ENCODE peak calls at places on chromosomes 1 and 21, in four cellular contexts. One of them, this sample, is unnamed.

GRCh38 chr1:245256528-245256927 is 101.7 kb downstream of the KIF26B start:
- DNase-seq in PC-3: no peak
- DNase-seq in body of pancreas: no peak
- DNase-seq in colonic mucosa: no peak
- DNase-seq in this sample: no peak

GRCh38 chr1:110443393-110443918 is 7.5 kb upstream of the PROK1 start:
- DNase-seq in PC-3: no peak
- DNase-seq in body of pancreas: no peak
- DNase-seq in colonic mucosa: no peak
- DNase-seq in this sample: no peak

GRCh38 chr1:22108343-22109135 is 34.4 kb downstream of the WNT4 start:
- DNase-seq in PC-3: no peak
- DNase-seq in colonic mucosa: no peak
- DNase-seq in body of pancreas: no peak
- DNase-seq in this sample: no peak

GRCh38 chr1:162369571-162369970 is 7.1 kb downstream of the SPATA46 start:
- DNase-seq in body of pancreas: no peak
- DNase-seq in PC-3: no peak
- DNase-seq in colonic mucosa: no peak
- DNase-seq in this sample: no peak

GRCh38 chr1:160707171-160708109 is 4.2 kb downstream of the CD48 start:
- DNase-seq in colonic mucosa: no peak
- DNase-seq in PC-3: no peak
- DNase-seq in body of pancreas: no peak
- DNase-seq in this sample: no peak

GRCh38 chr1:207388721-207389120 is 65.4 kb upstream of the CR2 start:
- DNase-seq in PC-3: no peak
- DNase-seq in body of pancreas: no peak
- DNase-seq in colonic mucosa: no peak
- DNase-seq in this sample: no peak

GRCh38 chr1:14880456-14881316 is 272.9 kb upstream of the TMEM51 start:
- DNase-seq in PC-3: peak
- DNase-seq in colonic mucosa: no peak
- DNase-seq in body of pancreas: peak
- DNase-seq in this sample: no peak

GRCh38 chr21:25133939-25134338 is 473.3 kb downstream of the MRPL39 start:
- DNase-seq in body of pancreas: no peak
- DNase-seq in PC-3: peak
- DNase-seq in colonic mucosa: no peak
- DNase-seq in this sample: no peak

GRCh38 chr1:198019126-198019525 is 102.0 kb downstream of the LHX9 start:
- DNase-seq in body of pancreas: no peak
- DNase-seq in PC-3: no peak
- DNase-seq in colonic mucosa: no peak
- DNase-seq in this sample: no peak

GRCh38 chr1:156639601-156640101 is 2.3 kb upstream of the BCAN start:
- DNase-seq in colonic mucosa: no peak
- DNase-seq in PC-3: peak
- DNase-seq in body of pancreas: no peak
- DNase-seq in this sample: no peak

GRCh38 chr1:147379889-147380288 is 137.4 kb downstream of the CHD1L start:
- DNase-seq in colonic mucosa: no peak
- DNase-seq in body of pancreas: no peak
- DNase-seq in PC-3: no peak
- DNase-seq in this sample: no peak

GRCh38 chr1:88239205-88239604 is 444.9 kb upstream of the PKN2 start:
- DNase-seq in body of pancreas: no peak
- DNase-seq in PC-3: no peak
- DNase-seq in colonic mucosa: no peak
- DNase-seq in this sample: no peak

GRCh38 chr1:186882372-186883134 is 53.8 kb downstream of the PLA2G4A start:
- DNase-seq in body of pancreas: no peak
- DNase-seq in PC-3: no peak
- DNase-seq in colonic mucosa: no peak
- DNase-seq in this sample: no peak

GRCh38 chr1:62621907-62622306 is 24.6 kb downstream of the ANGPTL3 start:
- DNase-seq in body of pancreas: peak
- DNase-seq in colonic mucosa: no peak
- DNase-seq in PC-3: peak
- DNase-seq in this sample: peak

GRCh38 chr1:6731905-6732304 is 30.3 kb upstream of the DNAJC11 start:
- DNase-seq in PC-3: no peak
- DNase-seq in body of pancreas: no peak
- DNase-seq in colonic mucosa: no peak
- DNase-seq in this sample: no peak

GRCh38 chr1:192824511-192824910 is 15.7 kb downstream of the RGS2 start:
- DNase-seq in colonic mucosa: no peak
- DNase-seq in body of pancreas: no peak
- DNase-seq in PC-3: no peak
- DNase-seq in this sample: no peak

GRCh38 chr21:42460391-42461184 is 35.4 kb downstream of the RSPH1 start:
- DNase-seq in PC-3: no peak
- DNase-seq in colonic mucosa: no peak
- DNase-seq in body of pancreas: peak
- DNase-seq in this sample: no peak

GRCh38 chr1:179816196-179816960 is 61.2 kb downstream of the TOR1AIP2 start:
- DNase-seq in PC-3: no peak
- DNase-seq in colonic mucosa: no peak
- DNase-seq in body of pancreas: peak
- DNase-seq in this sample: no peak

GRCh38 chr1:70415882-70416281 is 4.8 kb downstream of the CTH start:
- DNase-seq in body of pancreas: no peak
- DNase-seq in PC-3: no peak
- DNase-seq in colonic mucosa: no peak
- DNase-seq in this sample: no peak

GRCh38 chr1:70411360-70411844 is 334 bp downstream of the CTH start:
- DNase-seq in body of pancreas: no peak
- DNase-seq in colonic mucosa: no peak
- DNase-seq in PC-3: peak
- DNase-seq in this sample: no peak

GRCh38 chr1:70405780-70406416 is 5.2 kb upstream of the CTH start:
- DNase-seq in colonic mucosa: no peak
- DNase-seq in PC-3: no peak
- DNase-seq in body of pancreas: no peak
- DNase-seq in this sample: no peak

GRCh38 chr1:70409136-70409535 is 1.9 kb upstream of the CTH start:
- DNase-seq in colonic mucosa: no peak
- DNase-seq in body of pancreas: no peak
- DNase-seq in PC-3: no peak
- DNase-seq in this sample: no peak

DNA sequence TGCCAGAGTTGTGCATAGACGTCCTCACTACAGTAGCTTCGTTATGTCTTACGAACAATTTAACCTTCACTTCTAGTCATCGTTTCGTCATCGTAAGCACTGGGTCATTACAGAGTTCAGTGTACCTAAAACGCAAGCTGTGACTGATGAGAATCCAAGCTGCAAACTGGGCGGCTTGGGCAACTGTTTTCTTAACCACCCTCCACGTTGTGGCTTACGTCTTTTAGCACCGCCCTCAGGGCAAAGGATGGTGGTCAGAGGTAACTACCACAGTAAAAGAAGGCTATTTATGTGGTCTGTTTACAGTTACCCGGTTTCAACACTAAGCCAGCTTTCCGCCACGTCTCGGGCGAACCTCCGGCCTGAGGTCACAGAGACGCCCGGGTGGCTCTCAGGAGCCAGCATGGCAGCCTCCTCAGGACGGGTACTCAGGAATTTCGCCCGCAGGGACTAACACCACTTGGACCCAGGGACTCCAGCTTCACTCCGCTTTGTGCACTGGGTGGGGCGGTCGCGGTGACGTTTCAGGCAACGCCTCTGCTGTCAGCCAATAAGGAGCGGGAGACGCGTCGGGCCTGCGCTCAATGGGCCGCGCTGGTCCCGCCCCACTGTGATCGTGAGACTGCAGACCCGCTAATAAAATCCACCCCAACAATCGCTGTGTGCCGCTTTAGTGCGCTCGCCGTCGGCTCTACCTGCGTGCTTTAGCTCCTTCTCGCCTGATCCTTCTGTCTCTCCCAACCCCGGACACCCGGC is at the start of gene CTH:
- DNase-seq in PC-3: peak
- DNase-seq in body of pancreas: peak
- DNase-seq in colonic mucosa: peak
- DNase-seq in this sample: peak
- TF ChIP-seq CTCF in PC-3: no peak
- TF ChIP-seq CTCF in body of pancreas: peak
- TF ChIP-seq CTCF in colonic mucosa: no peak
- TF ChIP-seq CTCF in this sample: no peak

DNA sequence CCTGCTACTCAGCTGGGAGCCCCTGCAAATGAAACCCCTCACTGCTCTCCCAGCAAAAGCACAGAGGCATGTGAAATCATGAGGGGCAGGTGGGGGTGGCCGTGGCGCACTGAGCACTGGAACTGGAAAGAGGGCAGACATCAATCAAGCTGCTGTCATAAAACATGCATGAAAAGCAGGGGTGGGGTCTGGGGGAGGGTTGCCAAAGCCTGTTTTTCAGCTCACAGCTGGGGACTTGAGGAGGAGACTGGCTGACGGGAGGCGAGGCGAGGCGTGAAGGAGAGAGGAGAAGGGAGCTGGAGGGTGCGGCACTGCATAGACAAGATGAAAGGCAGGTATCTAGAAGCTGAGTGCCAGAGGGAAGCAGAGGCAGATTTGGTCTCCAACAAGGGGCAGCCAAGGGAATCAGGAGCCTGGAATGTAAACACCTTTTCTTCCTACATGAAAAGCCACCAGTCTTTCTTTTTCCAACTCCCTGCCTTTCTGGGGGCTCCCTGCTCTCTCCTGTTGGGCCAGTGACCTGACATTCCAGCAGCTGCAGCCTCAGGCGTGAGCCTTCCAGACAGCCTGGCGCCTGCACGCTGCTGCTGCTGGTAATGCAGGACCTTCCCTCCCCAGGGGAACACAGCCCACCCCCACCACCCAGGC is 87.0 kb downstream of the NMNAT2 start:
- DNase-seq in PC-3: no peak
- DNase-seq in body of pancreas: no peak
- DNase-seq in colonic mucosa: no peak
- DNase-seq in this sample: peak
- TF ChIP-seq CTCF in PC-3: no peak
- TF ChIP-seq CTCF in body of pancreas: no peak
- TF ChIP-seq CTCF in colonic mucosa: no peak
- TF ChIP-seq CTCF in this sample: no peak

GRCh38 chr1:164670026-164670425 is 111.0 kb downstream of the PBX1 start:
- DNase-seq in colonic mucosa: no peak
- DNase-seq in body of pancreas: no peak
- DNase-seq in PC-3: no peak
- DNase-seq in this sample: no peak

GRCh38 chr1:164675342-164675904 is 116.4 kb downstream of the PBX1 start:
- DNase-seq in body of pancreas: no peak
- DNase-seq in colonic mucosa: no peak
- DNase-seq in PC-3: peak
- DNase-seq in this sample: peak

GRCh38 chr1:164672610-164673009 is 113.6 kb downstream of the PBX1 start:
- DNase-seq in body of pancreas: no peak
- DNase-seq in colonic mucosa: no peak
- DNase-seq in PC-3: no peak
- DNase-seq in this sample: no peak

GRCh38 chr1:164671597-164672327 is 112.8 kb downstream of the PBX1 start:
- DNase-seq in PC-3: no peak
- DNase-seq in colonic mucosa: no peak
- DNase-seq in body of pancreas: no peak
- DNase-seq in this sample: no peak

DNA sequence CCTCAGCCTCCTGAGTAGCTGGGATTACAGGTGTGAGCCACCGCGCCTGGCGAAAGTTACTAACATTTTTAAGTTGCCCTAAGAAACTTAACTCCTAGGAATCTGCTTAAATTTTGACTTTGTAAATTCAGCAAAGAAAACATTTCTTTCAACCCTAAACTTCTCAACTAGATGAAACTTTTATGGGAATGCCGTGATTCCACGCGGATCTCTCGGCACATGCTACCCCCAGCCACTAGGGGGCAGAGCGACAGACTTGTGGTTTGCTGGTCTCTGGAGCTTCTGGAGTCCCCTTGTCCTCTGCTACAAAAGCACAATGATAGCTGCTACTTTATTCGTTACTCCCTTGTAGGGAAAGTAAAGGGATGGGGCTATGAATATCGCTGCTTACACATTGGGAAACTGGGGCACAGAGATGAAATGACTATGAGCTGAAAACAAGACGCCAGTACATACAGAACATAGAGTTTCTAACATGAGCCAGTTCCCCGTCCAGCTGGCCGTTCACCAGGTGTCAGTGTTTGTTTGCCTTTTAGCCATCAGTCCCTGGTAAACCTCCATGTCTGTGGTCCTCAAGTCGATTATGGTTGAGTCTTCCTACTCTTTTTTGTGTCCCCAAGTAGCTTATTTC is 114.7 kb downstream of the PBX1 start:
- DNase-seq in PC-3: peak
- DNase-seq in colonic mucosa: no peak
- DNase-seq in body of pancreas: peak
- DNase-seq in this sample: no peak
- TF ChIP-seq CTCF in PC-3: peak
- TF ChIP-seq CTCF in colonic mucosa: peak
- TF ChIP-seq CTCF in body of pancreas: no peak
- TF ChIP-seq CTCF in this sample: peak

GRCh38 chr1:5428391-5428790 is 563.8 kb downstream of the NPHP4 start:
- DNase-seq in PC-3: no peak
- DNase-seq in colonic mucosa: no peak
- DNase-seq in body of pancreas: no peak
- DNase-seq in this sample: no peak

GRCh38 chr1:5425304-5425703 is 566.9 kb downstream of the NPHP4 start:
- DNase-seq in PC-3: no peak
- DNase-seq in colonic mucosa: no peak
- DNase-seq in body of pancreas: no peak
- DNase-seq in this sample: no peak

GRCh38 chr1:5424802-5425201 is 567.4 kb downstream of the NPHP4 start:
- DNase-seq in body of pancreas: no peak
- DNase-seq in PC-3: peak
- DNase-seq in colonic mucosa: no peak
- DNase-seq in this sample: no peak

GRCh38 chr1:5430136-5430535 is 562.1 kb downstream of the NPHP4 start:
- DNase-seq in PC-3: no peak
- DNase-seq in colonic mucosa: no peak
- DNase-seq in body of pancreas: no peak
- DNase-seq in this sample: no peak

GRCh38 chr1:5427026-5427613 is 565.1 kb downstream of the NPHP4 start:
- DNase-seq in body of pancreas: no peak
- DNase-seq in PC-3: no peak
- DNase-seq in colonic mucosa: no peak
- DNase-seq in this sample: no peak
- TF ChIP-seq CTCF in body of pancreas: no peak
- TF ChIP-seq CTCF in PC-3: no peak
- TF ChIP-seq CTCF in colonic mucosa: no peak
- TF ChIP-seq CTCF in this sample: no peak

GRCh38 chr1:83791821-83792437 is 207.0 kb downstream of the TTLL7 start:
- DNase-seq in body of pancreas: no peak
- DNase-seq in PC-3: peak
- DNase-seq in colonic mucosa: no peak
- DNase-seq in this sample: no peak
- TF ChIP-seq CTCF in body of pancreas: no peak
- TF ChIP-seq CTCF in PC-3: no peak
- TF ChIP-seq CTCF in colonic mucosa: no peak
- TF ChIP-seq CTCF in this sample: no peak

GRCh38 chr21:43588957-43589356 is 70.3 kb downstream of the HSF2BP start:
- DNase-seq in body of pancreas: no peak
- DNase-seq in PC-3: no peak
- DNase-seq in colonic mucosa: no peak
- DNase-seq in this sample: no peak
- TF ChIP-seq CTCF in body of pancreas: no peak
- TF ChIP-seq CTCF in PC-3: no peak
- TF ChIP-seq CTCF in colonic mucosa: no peak
- TF ChIP-seq CTCF in this sample: no peak